ENCODE peak calls at places on chromosomes 12 and 14, in four cellular contexts. Q, O, W and N are unnamed samples.

GRCh38 chr14:87975636-87976035 is 17.3 kb downstream of the GALC start:
- DNase-seq in Q (no peak), O (no peak), W (no peak), N (no peak)

GRCh38 chr12:68557011-68557715 is 53.5 kb upstream of the RAP1B start:
- DNase-seq in Q (no peak), O (no peak), W (no peak), N (peak; percentile 61)

GRCh38 chr12:52713960-52714886 is 10.9 kb upstream of the KRT77 start:
- DNase-seq in Q (peak; percentile 33), O (no peak), W (no peak), N (no peak)

GRCh38 chr12:48265792-48266191 is 62.7 kb upstream of the OR10AD1 start:
- DNase-seq in Q (no peak), O (no peak), W (no peak), N (no peak)

GRCh38 chr12:6927379-6927991 is at the start of gene ATN1:
- DNase-seq in Q (peak; percentile 52), O (no peak), W (no peak), N (no peak)

GRCh38 chr14:34569750-34570149 is 30.2 kb upstream of the EAPP start:
- DNase-seq in Q (no peak), O (no peak), W (no peak), N (no peak)

GRCh38 chr12:24615967-24616411 is 332.9 kb downstream of the BCAT1 start:
- DNase-seq in Q (no peak), O (no peak), W (no peak), N (no peak)

GRCh38 chr14:38042356-38042755 is 165.3 kb upstream of the SSTR1 start:
- DNase-seq in Q (no peak), O (peak; percentile 12), W (no peak), N (peak; percentile 70)

GRCh38 chr14:58731465-58732330 is 93.9 kb downstream of the DACT1 start:
- DNase-seq in Q (no peak), O (peak; percentile 32), W (no peak), N (peak; percentile 99)

GRCh38 chr12:45789025-45789424 is 59.5 kb downstream of the ARID2 start:
- DNase-seq in Q (no peak), O (no peak), W (no peak), N (no peak)

GRCh38 chr14:80942158-80942738 is 710 bp upstream of the CEP128 start:
- DNase-seq in Q (no peak), O (no peak), W (no peak), N (no peak)

GRCh38 chr12:7937867-7938506 is 2.0 kb upstream of the SLC2A3 start:
- DNase-seq in Q (peak; percentile 36), O (no peak), W (no peak), N (peak; percentile 59)

GRCh38 chr12:50333441-50333840 is 50.1 kb upstream of the LIMA1 start:
- DNase-seq in Q (no peak), O (no peak), W (no peak), N (no peak)